ENCODE peak calls at places on chromosomes 7 and 10, in ten cellular contexts. D is neural progenitor cell, C is tibial nerve, J is psoas muscle, L is sigmoid colon, X is H1, A is upper lobe of left lung, Y is HCT116, T is fibroblast of pulmonary artery, H is lower lobe of right lung. G is an unnamed sample.

GRCh38 chr7:5064391-5065106 is 18.9 kb downstream of the RBAK start:
- DNase-seq in D (no peak), C (no peak), J (no peak), L (no peak), X (no peak), A (no peak), Y (no peak), T (peak), H (no peak), G (no peak)

GRCh38 chr7:94643771-94644545 is 12.0 kb downstream of the SGCE start:
- DNase-seq in D (no peak), C (no peak), J (no peak), L (no peak), X (no peak), A (no peak), Y (no peak), T (no peak), H (no peak), G (no peak)

GRCh38 chr7:50826371-50827172 is 43.9 kb upstream of the GRB10 start:
- DNase-seq in D (no peak), C (no peak), J (no peak), L (no peak), X (no peak), A (no peak), Y (peak), T (peak), H (no peak), G (peak)

GRCh38 chr10:71293446-71294090 is 25.5 kb upstream of the SLC29A3 start:
- DNase-seq in D (no peak), C (no peak), J (peak), L (no peak), X (no peak), A (peak), Y (no peak), T (no peak), H (peak), G (no peak)

GRCh38 chr10:13977861-13978843 is 352.6 kb downstream of the FRMD4A start:
- DNase-seq in D (no peak), C (no peak), J (no peak), L (no peak), X (no peak), A (no peak), Y (no peak), T (peak), H (no peak), G (peak)

GRCh38 chr7:147803625-147804024 is 786.9 kb upstream of the C7orf33 start:
- DNase-seq in D (peak), C (no peak), J (no peak), L (no peak), X (no peak), A (no peak), Y (no peak), T (no peak), H (no peak), G (no peak)

GRCh38 chr7:80392229-80393169 is 119.4 kb downstream of the GNAT3 start:
- DNase-seq in D (no peak), C (no peak), J (no peak), L (no peak), X (no peak), A (no peak), Y (peak), T (peak), H (no peak), G (peak)

GRCh38 chr7:30893357-30893756 is 18.3 kb upstream of the AQP1 start:
- DNase-seq in D (no peak), C (peak), J (peak), L (no peak), X (no peak), A (peak), Y (no peak), T (peak), H (no peak), G (no peak)

GRCh38 chr7:51346136-51346535 is 29.5 kb upstream of the COBL start:
- DNase-seq in D (no peak), C (no peak), J (no peak), L (no peak), X (no peak), A (no peak), Y (no peak), T (no peak), H (no peak), G (no peak)

GRCh38 chr7:84196007-84196551 is 1.5 kb upstream of the SEMA3A start:
- DNase-seq in D (peak), C (no peak), J (no peak), L (no peak), X (no peak), A (no peak), Y (no peak), T (peak), H (no peak), G (peak)

GRCh38 chr10:49090696-49091338 is 24.5 kb downstream of the VSTM4 start:
- DNase-seq in D (no peak), C (no peak), J (no peak), L (no peak), X (no peak), A (no peak), Y (no peak), T (no peak), H (no peak), G (no peak)

GRCh38 chr7:50088463-50089129 is 4.5 kb downstream of the ZPBP start:
- DNase-seq in D (no peak), C (no peak), J (no peak), L (no peak), X (no peak), A (no peak), Y (no peak), T (no peak), H (no peak), G (no peak)

GRCh38 chr10:129894721-129895120 is 69.4 kb downstream of the EBF3 start:
- DNase-seq in D (no peak), C (no peak), J (no peak), L (no peak), X (no peak), A (no peak), Y (no peak), T (no peak), H (no peak), G (no peak)

GRCh38 chr7:116776610-116777289 is 85.6 kb upstream of the CAPZA2 start:
- DNase-seq in D (no peak), C (no peak), J (no peak), L (no peak), X (no peak), A (no peak), Y (peak), T (peak), H (no peak), G (peak)

GRCh38 chr10:1364151-1364910 is 308.1 kb downstream of the WDR37 start:
- DNase-seq in D (no peak), C (no peak), J (no peak), L (no peak), X (no peak), A (no peak), Y (no peak), T (no peak), H (no peak), G (no peak)

GRCh38 chr10:480928-481551 is 208.4 kb downstream of the DIP2C start:
- DNase-seq in D (no peak), C (no peak), J (peak), L (no peak), X (no peak), A (no peak), Y (no peak), T (peak), H (no peak), G (peak)

GRCh38 chr10:114708717-114709352 is 50.8 kb upstream of the ABLIM1 start:
- DNase-seq in D (no peak), C (no peak), J (no peak), L (no peak), X (no peak), A (no peak), Y (peak), T (peak), H (no peak), G (peak)

GRCh38 chr10:11673346-11674330 is 62.2 kb upstream of the USP6NL start:
- DNase-seq in D (no peak), C (no peak), J (no peak), L (no peak), X (no peak), A (no peak), Y (no peak), T (peak), H (no peak), G (peak)

GRCh38 chr10:19014034-19014433 is 34.6 kb upstream of the MALRD1 start:
- DNase-seq in D (no peak), C (no peak), J (no peak), L (no peak), X (no peak), A (no peak), Y (no peak), T (peak), H (no peak), G (peak)

GRCh38 chr7:130918129-130919052 is 184.4 kb upstream of the KLF14 start:
- DNase-seq in D (no peak), C (no peak), J (no peak), L (no peak), X (no peak), A (no peak), Y (no peak), T (no peak), H (no peak), G (no peak)

GRCh38 chr7:1674161-1675035 is 4.3 kb downstream of the ELFN1 start:
- DNase-seq in D (no peak), C (no peak), J (peak), L (peak), X (no peak), A (no peak), Y (no peak), T (no peak), H (peak), G (no peak)

GRCh38 chr10:75234683-75235374 is 928 bp downstream of the COMTD1 start:
- DNase-seq in D (peak), C (no peak), J (peak), L (peak), X (no peak), A (peak), Y (no peak), T (no peak), H (no peak), G (no peak)

GRCh38 chr7:30645661-30646060 is 36.6 kb downstream of the CRHR2 start:
- DNase-seq in D (no peak), C (no peak), J (no peak), L (no peak), X (no peak), A (no peak), Y (no peak), T (no peak), H (no peak), G (no peak)

GRCh38 chr10:97412891-97413304 is 11.8 kb upstream of the RRP12 start:
- DNase-seq in D (no peak), C (no peak), J (no peak), L (no peak), X (no peak), A (no peak), Y (peak), T (no peak), H (no peak), G (no peak)

GRCh38 chr10:129756912-129757861 is 206.9 kb downstream of the EBF3 start:
- DNase-seq in D (no peak), C (peak), J (no peak), L (peak), X (no peak), A (peak), Y (no peak), T (peak), H (peak), G (peak)

GRCh38 chr7:81929386-81929785 is 159.5 kb upstream of the HGF start:
- DNase-seq in D (no peak), C (no peak), J (no peak), L (no peak), X (no peak), A (no peak), Y (no peak), T (no peak), H (no peak), G (no peak)

GRCh38 chr10:36531621-36532020 is 593.8 kb upstream of the ANKRD30A start:
- DNase-seq in D (no peak), C (no peak), J (no peak), L (no peak), X (no peak), A (no peak), Y (no peak), T (no peak), H (no peak), G (peak)

GRCh38 chr10:67921065-67921464 is 36.6 kb downstream of the SIRT1 start:
- DNase-seq in D (no peak), C (no peak), J (no peak), L (no peak), X (no peak), A (no peak), Y (no peak), T (no peak), H (no peak), G (no peak)

DNA sequence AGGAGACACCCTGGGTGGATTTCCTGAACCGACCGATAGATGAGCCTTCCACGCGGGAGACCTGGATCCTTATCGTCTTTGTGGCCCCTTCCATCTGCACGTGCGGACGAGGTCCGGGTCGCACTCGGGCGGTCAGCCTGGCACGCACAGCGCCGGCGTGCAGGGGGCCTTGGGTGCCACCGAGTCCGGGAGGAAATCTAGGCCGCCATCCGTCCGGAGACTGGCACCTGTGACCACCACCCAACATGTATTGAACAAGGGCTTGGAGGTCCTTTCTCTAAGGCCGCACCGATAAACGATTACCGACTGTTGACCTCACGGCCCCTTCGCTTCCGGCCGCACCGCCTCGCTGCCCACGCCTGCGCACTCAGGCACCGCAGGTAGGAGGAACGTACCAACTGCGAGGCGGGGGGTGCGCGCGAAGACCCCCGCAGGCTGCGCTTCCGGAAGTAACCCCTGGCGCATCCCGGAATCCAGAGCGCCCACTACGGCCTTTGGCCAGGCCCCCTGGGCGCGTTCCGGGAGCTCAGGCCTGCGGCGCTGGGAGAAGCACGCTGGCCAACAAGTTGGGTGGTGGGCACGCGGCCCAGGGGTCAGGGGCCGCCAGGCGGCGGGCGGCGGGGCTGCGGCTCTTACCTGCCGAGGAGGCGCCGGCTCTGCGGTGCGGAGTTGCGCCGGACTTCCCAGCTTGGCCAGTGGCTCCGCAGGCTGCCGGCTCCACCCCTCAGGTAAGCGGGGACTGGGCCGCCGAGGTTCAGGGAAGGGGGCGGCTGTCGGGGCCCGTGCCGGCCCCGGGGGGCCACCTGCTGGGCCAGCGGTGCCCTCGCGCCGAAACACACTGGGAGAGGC is at the start of the genes ACTR3C and LRRC61:
- DNase-seq in D (peak), C (no peak), J (peak), L (no peak), X (peak), A (peak), Y (no peak), T (no peak), H (peak), G (no peak)
- H3K4me3 ChIP-seq in D (peak), C (peak), J (peak), L (peak), X (peak), A (peak), Y (peak), T (peak), H (peak), G (peak)

DNA sequence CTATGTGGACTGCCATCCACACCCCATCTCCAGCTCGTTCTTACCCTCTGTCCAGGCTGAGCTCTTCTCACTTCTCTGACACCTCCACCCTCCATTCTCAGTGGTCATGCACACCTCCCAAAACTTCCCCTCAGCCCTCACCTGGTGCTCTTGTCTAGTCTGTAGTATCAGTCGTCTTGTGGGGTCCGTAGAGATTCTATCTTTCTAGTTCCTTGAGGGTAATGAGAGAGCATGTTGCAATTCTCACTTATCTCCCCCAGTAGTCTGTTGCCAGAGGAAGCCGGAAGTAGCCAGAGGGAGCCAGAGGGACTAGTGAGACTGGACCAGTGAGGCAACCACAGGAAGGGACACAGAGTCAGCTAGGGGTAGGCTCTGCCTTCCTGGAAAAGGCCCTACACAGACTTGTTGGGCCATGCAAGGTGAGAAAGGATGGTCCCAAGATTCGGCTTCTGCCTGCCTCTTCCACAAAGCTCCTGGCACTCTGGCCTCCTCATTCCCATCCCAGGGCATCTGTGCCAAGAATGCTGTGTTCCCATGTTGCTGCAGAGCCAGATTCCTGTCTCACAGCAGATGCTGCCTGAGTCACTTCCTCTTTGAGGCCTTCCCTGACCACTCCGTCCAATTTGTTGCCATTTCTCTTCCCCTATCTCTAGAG is 50.6 kb upstream of the DUSP5 start:
- DNase-seq in D (no peak), C (no peak), J (peak), L (peak), X (no peak), A (peak), Y (no peak), T (peak), H (no peak), G (peak)
- TF ChIP-seq CTCF in D (no peak), C (no peak), J (no peak), L (no peak), X (peak), A (no peak), Y (no peak), T (peak), H (no peak), G (peak)

GRCh38 chr10:34526186-34526585 is 288.9 kb downstream of the PARD3 start:
- DNase-seq in D (no peak), C (no peak), J (no peak), L (no peak), X (no peak), A (no peak), Y (no peak), T (peak), H (no peak), G (peak)
- H3K4me3 ChIP-seq in D (no peak), C (no peak), J (no peak), L (no peak), X (no peak), A (no peak), Y (no peak), T (peak), H (no peak), G (peak)

GRCh38 chr10:77506517-77506916 is 131.1 kb downstream of the KCNMA1 start:
- DNase-seq in D (no peak), C (no peak), J (no peak), L (no peak), X (no peak), A (no peak), Y (no peak), T (no peak), H (no peak), G (peak)

GRCh38 chr10:77505431-77506334 is 131.9 kb downstream of the KCNMA1 start:
- DNase-seq in D (no peak), C (no peak), J (no peak), L (no peak), X (no peak), A (no peak), Y (peak), T (peak), H (no peak), G (peak)

GRCh38 chr10:77504196-77504869 is 133.3 kb downstream of the KCNMA1 start:
- DNase-seq in D (no peak), C (no peak), J (no peak), L (no peak), X (no peak), A (no peak), Y (peak), T (peak), H (no peak), G (peak)

GRCh38 chr10:77507313-77507712 is 130.3 kb downstream of the KCNMA1 start:
- DNase-seq in D (no peak), C (no peak), J (no peak), L (no peak), X (no peak), A (no peak), Y (no peak), T (no peak), H (no peak), G (no peak)

DNA sequence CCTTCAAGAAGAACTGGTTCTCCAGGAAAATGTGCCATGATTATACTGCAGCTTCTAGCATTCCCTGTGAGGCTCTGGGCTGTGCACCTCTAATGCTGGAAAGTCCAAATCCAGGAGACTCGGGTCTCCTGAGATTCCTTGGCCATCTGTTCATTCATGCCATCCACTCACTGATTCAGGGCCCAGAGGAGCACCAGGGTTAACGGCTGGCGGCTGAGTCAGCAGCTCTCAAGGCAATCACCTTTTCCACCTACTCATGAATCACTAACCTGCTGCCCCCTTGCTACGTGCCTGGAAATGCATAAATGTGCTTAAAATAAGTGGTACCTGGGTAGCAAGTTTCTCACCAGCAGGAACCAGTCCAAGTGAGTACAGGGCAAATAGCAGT is 132.7 kb downstream of the KCNMA1 start:
- DNase-seq in D (no peak), C (no peak), J (no peak), L (no peak), X (no peak), A (peak), Y (peak), T (no peak), H (no peak), G (no peak)
- TF ChIP-seq CTCF in D (no peak), C (no peak), J (no peak), L (no peak), X (peak), A (no peak), Y (peak), T (no peak), H (no peak), G (peak)

DNA sequence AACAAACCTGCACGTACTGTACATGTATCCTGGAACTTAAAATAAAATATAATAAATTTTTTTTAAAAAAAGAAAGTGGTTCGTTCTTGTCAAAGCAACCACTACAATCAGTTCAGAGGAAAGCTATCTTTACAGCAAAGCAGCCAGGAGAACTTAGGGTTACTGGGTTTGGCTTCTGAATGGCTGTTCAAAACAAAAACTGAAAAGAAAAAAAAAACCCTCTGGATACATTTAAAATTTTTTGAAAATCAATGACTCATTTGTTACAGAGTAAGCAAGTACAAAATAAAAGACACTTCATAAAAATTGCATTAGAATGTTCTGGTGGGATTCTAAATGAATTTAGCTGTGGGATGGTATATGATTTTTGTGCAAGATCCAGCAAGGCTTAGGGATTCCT is 28.6 kb upstream of the ADD3 start:
- DNase-seq in D (no peak), C (no peak), J (no peak), L (no peak), X (no peak), A (no peak), Y (no peak), T (no peak), H (no peak), G (no peak)
- H3K4me3 ChIP-seq in D (no peak), C (no peak), J (no peak), L (no peak), X (no peak), A (no peak), Y (no peak), T (no peak), H (no peak), G (no peak)